ENCODE peak calls at places on chromosomes 7 and 10, in four cellular contexts. One of them, this sample, is unnamed.

GRCh38 chr10:30154561-30154960 is 95.2 kb upstream of the JCAD start:
- DNase-seq in A549: no peak
- DNase-seq in HepG2: no peak
- DNase-seq in K562: no peak
- DNase-seq in this sample: no peak

GRCh38 chr7:36788814-36789470 is 64.6 kb upstream of the AOAH start:
- DNase-seq in K562: no peak
- DNase-seq in HepG2: no peak
- DNase-seq in A549: no peak
- DNase-seq in this sample: no peak

GRCh38 chr7:128347573-128348147 is 4.0 kb upstream of the RBM28 start:
- DNase-seq in HepG2: peak; percentile 50
- DNase-seq in A549: peak; percentile 63
- DNase-seq in K562: peak; percentile 72
- DNase-seq in this sample: no peak

GRCh38 chr10:83142074-83142563 is 997.2 kb upstream of the GHITM start:
- DNase-seq in K562: no peak
- DNase-seq in HepG2: no peak
- DNase-seq in A549: no peak
- DNase-seq in this sample: no peak

GRCh38 chr7:128343554-128344430 is at the start of gene RBM28:
- DNase-seq in HepG2: peak; percentile 88
- DNase-seq in A549: peak; percentile 98
- DNase-seq in K562: peak; percentile 97
- DNase-seq in this sample: peak; percentile 65

GRCh38 chr7:51528172-51528571 is 211.6 kb upstream of the COBL start:
- DNase-seq in A549: no peak
- DNase-seq in K562: peak; percentile 1
- DNase-seq in HepG2: no peak
- DNase-seq in this sample: no peak

GRCh38 chr10:123995461-123996131 is 97.8 kb downstream of the CHST15 start:
- DNase-seq in HepG2: peak; percentile 49
- DNase-seq in A549: peak; percentile 90
- DNase-seq in K562: no peak
- DNase-seq in this sample: peak; percentile 75

GRCh38 chr7:27897441-27897847 is 157.5 kb downstream of the TAX1BP1 start:
- DNase-seq in K562: no peak
- DNase-seq in A549: no peak
- DNase-seq in HepG2: no peak
- DNase-seq in this sample: no peak

GRCh38 chr7:72336887-72337821 is 75.0 kb downstream of the CALN1 start:
- DNase-seq in A549: no peak
- DNase-seq in K562: no peak
- DNase-seq in HepG2: no peak
- DNase-seq in this sample: peak; percentile 82

GRCh38 chr10:32329061-32329460 is 17.9 kb downstream of the EPC1 start:
- DNase-seq in K562: no peak
- DNase-seq in A549: no peak
- DNase-seq in HepG2: no peak
- DNase-seq in this sample: no peak

GRCh38 chr10:71719042-71719441 is 536 bp downstream of the C10orf105 start:
- DNase-seq in K562: no peak
- DNase-seq in HepG2: no peak
- DNase-seq in A549: no peak
- DNase-seq in this sample: no peak

GRCh38 chr10:126351021-126351420 is 37.3 kb downstream of the ADAM12 start:
- DNase-seq in HepG2: no peak
- DNase-seq in K562: no peak
- DNase-seq in A549: no peak
- DNase-seq in this sample: no peak

GRCh38 chr7:80255656-80256055 is 121.0 kb downstream of the GNAI1 start:
- DNase-seq in A549: no peak
- DNase-seq in HepG2: no peak
- DNase-seq in K562: no peak
- DNase-seq in this sample: no peak

GRCh38 chr10:32374605-32375004 is 27.6 kb upstream of the EPC1 start:
- DNase-seq in A549: no peak
- DNase-seq in K562: no peak
- DNase-seq in HepG2: no peak
- DNase-seq in this sample: no peak

GRCh38 chr7:127683776-127684681 is 32.0 kb downstream of the SND1 start:
- DNase-seq in K562: no peak
- DNase-seq in HepG2: no peak
- DNase-seq in A549: no peak
- DNase-seq in this sample: no peak

GRCh38 chr10:125955766-125956165 is 59.4 kb downstream of the FANK1 start:
- DNase-seq in K562: no peak
- DNase-seq in HepG2: no peak
- DNase-seq in A549: no peak
- DNase-seq in this sample: no peak

GRCh38 chr10:113409147-113409546 is 143.7 kb upstream of the HABP2 start:
- DNase-seq in HepG2: no peak
- DNase-seq in K562: no peak
- DNase-seq in A549: no peak
- DNase-seq in this sample: no peak

GRCh38 chr7:11130012-11130411 is 156.3 kb downstream of the PHF14 start:
- DNase-seq in K562: no peak
- DNase-seq in A549: no peak
- DNase-seq in HepG2: no peak
- DNase-seq in this sample: no peak

GRCh38 chr10:68424454-68425014 is 17.5 kb upstream of the RUFY2 start:
- DNase-seq in K562: no peak
- DNase-seq in A549: no peak
- DNase-seq in HepG2: no peak
- DNase-seq in this sample: no peak

GRCh38 chr10:50740351-50740688 is 584 bp downstream of the ASAH2B start:
- DNase-seq in HepG2: peak; percentile 15
- DNase-seq in A549: peak; percentile 5
- DNase-seq in K562: peak; percentile 51
- DNase-seq in this sample: no peak

GRCh38 chr10:67971311-67971710 is 86.9 kb downstream of the SIRT1 start:
- DNase-seq in A549: no peak
- DNase-seq in K562: no peak
- DNase-seq in HepG2: no peak
- DNase-seq in this sample: no peak

GRCh38 chr7:73650524-73650923 is 17.1 kb upstream of the VPS37D start:
- DNase-seq in K562: no peak
- DNase-seq in A549: no peak
- DNase-seq in HepG2: no peak
- DNase-seq in this sample: no peak

GRCh38 chr10:83301732-83302131 is 837.6 kb upstream of the GHITM start:
- DNase-seq in K562: no peak
- DNase-seq in A549: no peak
- DNase-seq in HepG2: no peak
- DNase-seq in this sample: no peak

GRCh38 chr10:35306852-35307251 is 29.5 kb upstream of the CCNY start:
- DNase-seq in HepG2: peak; percentile 32
- DNase-seq in K562: peak; percentile 12
- DNase-seq in A549: no peak
- DNase-seq in this sample: no peak

GRCh38 chr7:16634292-16634738 is 11.2 kb downstream of the ANKMY2 start:
- DNase-seq in HepG2: no peak
- DNase-seq in K562: no peak
- DNase-seq in A549: no peak
- DNase-seq in this sample: no peak

GRCh38 chr10:75018233-75018632 is 93.2 kb upstream of the SAMD8 start:
- DNase-seq in K562: no peak
- DNase-seq in HepG2: no peak
- DNase-seq in A549: no peak
- DNase-seq in this sample: no peak

GRCh38 chr10:28897617-28898464 is 220.5 kb downstream of the BAMBI start:
- DNase-seq in K562: no peak
- DNase-seq in HepG2: no peak
- DNase-seq in A549: no peak
- DNase-seq in this sample: no peak

GRCh38 chr10:101940916-101941315 is 97.3 kb upstream of the KCNIP2 start:
- DNase-seq in A549: no peak
- DNase-seq in HepG2: no peak
- DNase-seq in K562: no peak
- DNase-seq in this sample: no peak

GRCh38 chr7:126716321-126716720 is 536.4 kb downstream of the GRM8 start:
- DNase-seq in A549: no peak
- DNase-seq in K562: no peak
- DNase-seq in HepG2: no peak
- DNase-seq in this sample: no peak

GRCh38 chr7:107658467-107658866 is 2.2 kb upstream of the SLC26A4 start:
- DNase-seq in K562: no peak
- DNase-seq in A549: no peak
- DNase-seq in HepG2: no peak
- DNase-seq in this sample: no peak

GRCh38 chr10:79139124-79139835 is 70.5 kb downstream of the ZMIZ1 start:
- DNase-seq in A549: no peak
- DNase-seq in K562: peak; percentile 73
- DNase-seq in HepG2: no peak
- DNase-seq in this sample: no peak

GRCh38 chr10:71598673-71599072 is 120.9 kb downstream of the C10orf105 start:
- DNase-seq in A549: no peak
- DNase-seq in HepG2: no peak
- DNase-seq in K562: no peak
- DNase-seq in this sample: no peak

GRCh38 chr10:35903021-35903420 is 260.9 kb upstream of the FZD8 start:
- DNase-seq in HepG2: no peak
- DNase-seq in A549: no peak
- DNase-seq in K562: no peak
- DNase-seq in this sample: no peak

GRCh38 chr7:44167920-44168319 is 21.3 kb downstream of the GCK start:
- DNase-seq in HepG2: no peak
- DNase-seq in K562: no peak
- DNase-seq in A549: no peak
- DNase-seq in this sample: no peak

GRCh38 chr10:101888251-101888949 is 44.8 kb upstream of the KCNIP2 start:
- DNase-seq in HepG2: no peak
- DNase-seq in A549: no peak
- DNase-seq in K562: no peak
- DNase-seq in this sample: no peak

GRCh38 chr7:79199961-79200360 is 253.5 kb downstream of the MAGI2 start:
- DNase-seq in HepG2: no peak
- DNase-seq in K562: no peak
- DNase-seq in A549: no peak
- DNase-seq in this sample: no peak

DNA sequence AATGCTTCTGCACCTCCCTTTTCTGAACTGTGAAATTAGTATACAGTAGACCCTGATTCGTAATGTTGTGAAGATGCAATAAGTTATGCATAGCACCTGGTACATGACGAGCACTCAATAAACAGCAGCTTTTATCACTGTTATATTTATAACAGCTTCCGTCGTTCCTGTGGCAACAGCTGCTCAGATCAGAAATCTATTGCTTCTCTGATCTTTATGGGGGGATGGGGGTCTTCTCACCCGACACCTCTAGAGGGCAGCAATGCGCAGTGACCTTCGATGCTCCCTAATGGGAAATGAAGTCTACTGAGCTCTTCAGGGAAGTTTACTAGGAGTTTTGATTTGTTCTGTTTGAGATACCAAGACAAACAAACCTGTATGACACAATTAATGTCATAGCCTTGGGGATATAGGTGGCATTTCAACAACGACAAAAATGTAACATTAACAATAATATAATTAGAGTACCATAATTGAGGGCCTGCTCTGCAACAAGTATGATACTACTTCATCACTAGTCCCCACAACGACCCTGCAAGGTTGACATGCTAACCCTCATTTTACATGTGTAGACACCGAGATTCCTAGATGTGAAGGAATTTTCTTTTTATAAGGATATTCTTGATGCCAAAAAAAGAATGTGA is 289.6 kb downstream of the SFMBT2 start:
- DNase-seq in A549: peak; percentile 71
- DNase-seq in K562: peak; percentile 75
- DNase-seq in HepG2: peak; percentile 27
- DNase-seq in this sample: peak; percentile 85
- TF ChIP-seq PHF8 in A549: no peak
- TF ChIP-seq PHF8 in K562: no peak
- TF ChIP-seq PHF8 in HepG2: no peak
- TF ChIP-seq PHF8 in this sample: no peak

GRCh38 chr7:149223176-149223575 is 16.3 kb upstream of the ZNF212 start:
- DNase-seq in K562: no peak
- DNase-seq in HepG2: no peak
- DNase-seq in A549: no peak
- DNase-seq in this sample: no peak

GRCh38 chr7:149223746-149224145 is 15.7 kb upstream of the ZNF212 start:
- DNase-seq in K562: no peak
- DNase-seq in HepG2: no peak
- DNase-seq in A549: no peak
- DNase-seq in this sample: no peak

GRCh38 chr7:149217570-149217969 is 21.9 kb upstream of the ZNF212 start:
- DNase-seq in HepG2: no peak
- DNase-seq in A549: no peak
- DNase-seq in K562: no peak
- DNase-seq in this sample: no peak

GRCh38 chr7:149218469-149219420 is 20.7 kb upstream of the ZNF212 start:
- DNase-seq in HepG2: no peak
- DNase-seq in A549: no peak
- DNase-seq in K562: no peak
- DNase-seq in this sample: no peak

DNA sequence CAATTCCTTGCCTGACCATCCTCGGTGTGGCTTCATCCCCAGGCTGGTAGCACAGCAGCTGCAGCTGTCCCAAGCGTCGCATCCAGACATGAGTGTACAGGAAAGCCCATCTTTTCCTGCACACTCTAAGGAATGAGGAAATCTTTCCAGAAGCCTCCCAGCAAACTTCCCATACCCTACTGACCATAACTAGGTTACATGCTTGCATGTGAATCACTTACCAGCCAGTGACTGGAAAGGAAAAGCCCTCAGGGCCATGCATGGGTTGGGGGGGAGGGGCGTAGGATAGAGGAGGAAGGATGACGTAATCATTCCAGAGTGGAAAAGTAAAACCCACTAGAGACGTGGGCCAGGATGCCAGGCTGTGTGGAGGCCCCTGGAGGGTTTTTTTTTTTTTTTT is 18.9 kb upstream of the ZNF212 start:
- DNase-seq in K562: no peak
- DNase-seq in A549: no peak
- DNase-seq in HepG2: no peak
- DNase-seq in this sample: no peak
- TF ChIP-seq PHF8 in K562: no peak
- TF ChIP-seq PHF8 in A549: no peak
- TF ChIP-seq PHF8 in HepG2: no peak
- TF ChIP-seq PHF8 in this sample: no peak

GRCh38 chr10:110870823-110871235 is 899 bp upstream of the PDCD4 start:
- DNase-seq in K562: peak; percentile 45
- DNase-seq in HepG2: no peak
- DNase-seq in A549: no peak
- DNase-seq in this sample: no peak
- TF ChIP-seq PHF8 in K562: no peak
- TF ChIP-seq PHF8 in HepG2: no peak
- TF ChIP-seq PHF8 in A549: no peak
- TF ChIP-seq PHF8 in this sample: no peak

DNA sequence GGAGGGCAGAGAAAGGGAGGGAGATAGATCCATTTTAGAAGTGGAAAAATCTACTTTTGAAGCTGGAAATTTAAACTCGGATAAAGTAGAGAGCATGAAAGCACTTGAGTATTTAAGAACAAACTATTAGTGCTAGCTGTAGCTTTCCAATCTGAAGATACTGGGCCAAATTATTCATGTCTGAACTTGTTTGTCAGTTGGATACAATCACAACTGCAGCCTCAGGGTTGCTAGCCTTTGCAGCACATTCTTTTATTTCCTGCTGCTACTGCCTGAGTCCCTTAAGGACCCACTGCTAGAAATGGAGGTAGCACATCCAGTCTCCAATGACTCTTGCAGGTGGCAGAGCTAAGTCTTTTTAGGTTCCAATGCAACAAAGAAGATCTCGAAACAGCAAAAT is 8.3 kb upstream of the SLC25A13 start:
- DNase-seq in HepG2: no peak
- DNase-seq in A549: no peak
- DNase-seq in K562: no peak
- DNase-seq in this sample: no peak
- TF ChIP-seq PHF8 in HepG2: no peak
- TF ChIP-seq PHF8 in A549: no peak
- TF ChIP-seq PHF8 in K562: no peak
- TF ChIP-seq PHF8 in this sample: no peak